ENCODE peak calls at places on chromosomes 6 and 20, in four cellular contexts. O is HCT116, U is tibial nerve, R is breast epithelium. C is an unnamed sample.
A peak's percentile ranks its signal among the peaks of the same experiment; 100 is the strongest.

GRCh38 chr20:32397567-32398084 is 39.5 kb downstream of the ASXL1 start:
- DNase-seq in U (no peak), R (no peak), O (no peak), C (no peak)

GRCh38 chr6:139539852-139540251 is 165.4 kb upstream of the CITED2 start:
- DNase-seq in R (no peak), U (no peak), O (peak; percentile 68), C (peak; percentile 87)

GRCh38 chr6:41120058-41120457 is 34.1 kb downstream of the TREML1 start:
- DNase-seq in O (no peak), U (no peak), R (no peak), C (no peak)

GRCh38 chr20:42740191-42740870 is 449.4 kb downstream of the PTPRT start:
- DNase-seq in R (peak; percentile 72), U (no peak), O (no peak), C (no peak)

GRCh38 chr6:150228067-150228733 is 85.4 kb downstream of the PPP1R14C start:
- DNase-seq in U (no peak), O (no peak), R (no peak), C (peak; percentile 42)

GRCh38 chr20:63293866-63294535 is 1.0 kb downstream of the COL20A1 start:
- DNase-seq in O (no peak), U (no peak), R (no peak), C (no peak)

GRCh38 chr20:60700728-60701127 is 551.3 kb upstream of the CDH4 start:
- DNase-seq in U (no peak), R (no peak), O (no peak), C (no peak)

GRCh38 chr6:97052152-97052787 is 127.7 kb downstream of the KLHL32 start:
- DNase-seq in R (no peak), O (no peak), U (no peak), C (no peak)

GRCh38 chr6:144350176-144350575 is 65.0 kb downstream of the UTRN start:
- DNase-seq in U (no peak), R (no peak), O (no peak), C (no peak)

GRCh38 chr20:59937150-59937549 is 3.0 kb downstream of the PPP1R3D start:
- DNase-seq in O (no peak), U (no peak), R (no peak), C (no peak)

GRCh38 chr6:55433446-55434130 is 106.3 kb downstream of the GFRAL start:
- DNase-seq in O (no peak), R (no peak), U (no peak), C (peak; percentile 7)

GRCh38 chr6:8180327-8181161 is 78.2 kb upstream of the EEF1E1 start:
- DNase-seq in U (no peak), O (no peak), R (no peak), C (peak; percentile 81)

GRCh38 chr20:45898285-45898684 is 7.2 kb downstream of the CTSA start:
- DNase-seq in U (no peak), R (no peak), O (no peak), C (no peak)

GRCh38 chr6:13762648-13763441 is 51.2 kb upstream of the RANBP9 start:
- DNase-seq in O (no peak), U (peak; percentile 36), R (peak; percentile 78), C (peak; percentile 10)

GRCh38 chr6:132054525-132054924 is 103.4 kb upstream of the CCN2 start:
- DNase-seq in O (peak; percentile 38), U (no peak), R (no peak), C (no peak)

GRCh38 chr6:32075781-32076494 is 33.2 kb downstream of the TNXB start:
- DNase-seq in R (no peak), U (no peak), O (no peak), C (no peak)

GRCh38 chr20:32205502-32206382 is 1.8 kb downstream of the PLAGL2 start:
- DNase-seq in U (no peak), R (no peak), O (no peak), C (no peak)

GRCh38 chr6:108564178-108564577 is 3.5 kb downstream of the FOXO3 start:
- DNase-seq in U (no peak), O (peak; percentile 76), R (no peak), C (peak; percentile 87)

GRCh38 chr6:167856999-167857660 is 30.4 kb downstream of the AFDN start:
- DNase-seq in R (no peak), U (no peak), O (no peak), C (no peak)

GRCh38 chr6:130574146-130574545 is 208.3 kb downstream of the TMEM200A start:
- DNase-seq in U (no peak), R (no peak), O (no peak), C (no peak)

GRCh38 chr6:108157972-108158441 is 7.8 kb upstream of the NR2E1 start:
- DNase-seq in O (no peak), U (no peak), R (no peak), C (no peak)

GRCh38 chr6:51842487-51843469 is 244.6 kb downstream of the PKHD1 start:
- DNase-seq in U (no peak), R (no peak), O (no peak), C (no peak)

GRCh38 chr20:51624157-51624731 is 81.7 kb upstream of the NFATC2 start:
- DNase-seq in O (peak; percentile 61), U (peak; percentile 53), R (no peak), C (no peak)

GRCh38 chr6:333379-334002 is 41.2 kb downstream of the DUSP22 start:
- DNase-seq in R (no peak), O (no peak), U (no peak), C (no peak)

GRCh38 chr6:170076466-170077165 is 214.3 kb downstream of the DLL1 start:
- DNase-seq in R (no peak), U (no peak), O (no peak), C (no peak)

GRCh38 chr20:43746344-43747137 is 19.7 kb upstream of the GTSF1L start:
- DNase-seq in O (no peak), U (no peak), R (no peak), C (no peak)

GRCh38 chr20:25540273-25540672 is 45.1 kb downstream of the NINL start:
- DNase-seq in U (no peak), R (no peak), O (peak; percentile 16), C (no peak)

GRCh38 chr6:10862361-10862760 is 19.5 kb downstream of the GCM2 start:
- DNase-seq in R (no peak), U (no peak), O (no peak), C (no peak)

GRCh38 chr6:130958468-130958867 is 104.6 kb downstream of the EPB41L2 start:
- DNase-seq in O (no peak), U (no peak), R (no peak), C (no peak)

GRCh38 chr20:17228624-17229061 is 1.8 kb downstream of the PCSK2 start:
- DNase-seq in U (no peak), O (no peak), R (no peak), C (no peak)

GRCh38 chr6:15082708-15083107 is 163.2 kb upstream of the JARID2 start:
- DNase-seq in O (no peak), U (no peak), R (no peak), C (no peak)

GRCh38 chr20:50582591-50583234 is 72.5 kb downstream of the PTPN1 start:
- DNase-seq in O (no peak), R (no peak), U (no peak), C (no peak)

GRCh38 chr6:52820198-52820597 is 16.6 kb upstream of the GSTA1 start:
- DNase-seq in R (no peak), U (no peak), O (no peak), C (no peak)

GRCh38 chr6:39891976-39892375 is 42.3 kb downstream of the MOCS1 start:
- DNase-seq in O (no peak), U (no peak), R (no peak), C (no peak)

GRCh38 chr6:2436391-2437154 is 191.2 kb upstream of the GMDS start:
- DNase-seq in R (no peak), O (no peak), U (no peak), C (no peak)

GRCh38 chr6:2434116-2434515 is 188.7 kb upstream of the GMDS start:
- DNase-seq in O (peak; percentile 37), U (no peak), R (peak; percentile 26), C (peak; percentile 93)

GRCh38 chr6:2432258-2432657 is 186.9 kb upstream of the GMDS start:
- DNase-seq in R (no peak), U (no peak), O (peak; percentile 26), C (peak; percentile 95)

GRCh38 chr6:2433686-2434085 is 188.3 kb upstream of the GMDS start:
- DNase-seq in R (no peak), O (no peak), U (no peak), C (peak; percentile 26)

DNA sequence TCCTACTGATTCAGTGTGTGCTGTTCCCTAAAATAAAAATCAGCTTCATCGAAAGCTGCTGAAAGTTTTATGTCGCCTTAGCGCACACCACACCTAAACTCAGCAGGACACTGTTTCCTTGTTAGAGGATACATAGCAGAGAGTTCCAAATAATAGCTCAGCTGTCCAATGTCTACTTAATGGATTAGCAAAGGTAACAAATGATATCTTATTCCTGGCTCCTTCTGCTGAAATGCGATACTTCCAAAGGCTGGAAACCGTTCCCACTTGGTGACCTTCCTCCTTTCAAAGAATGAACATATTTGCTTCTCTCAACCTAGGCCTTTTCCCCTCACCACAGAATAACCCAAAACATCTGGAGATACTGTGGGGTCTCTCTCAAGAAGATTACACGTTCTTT is 189.5 kb upstream of the GMDS start:
- DNase-seq in O (no peak), R (no peak), U (no peak), C (no peak)
- H3K4me3 ChIP-seq in O (no peak overlapping the region), R (no peak overlapping the region), U (no peak overlapping the region), C (no peak overlapping the region)

DNA sequence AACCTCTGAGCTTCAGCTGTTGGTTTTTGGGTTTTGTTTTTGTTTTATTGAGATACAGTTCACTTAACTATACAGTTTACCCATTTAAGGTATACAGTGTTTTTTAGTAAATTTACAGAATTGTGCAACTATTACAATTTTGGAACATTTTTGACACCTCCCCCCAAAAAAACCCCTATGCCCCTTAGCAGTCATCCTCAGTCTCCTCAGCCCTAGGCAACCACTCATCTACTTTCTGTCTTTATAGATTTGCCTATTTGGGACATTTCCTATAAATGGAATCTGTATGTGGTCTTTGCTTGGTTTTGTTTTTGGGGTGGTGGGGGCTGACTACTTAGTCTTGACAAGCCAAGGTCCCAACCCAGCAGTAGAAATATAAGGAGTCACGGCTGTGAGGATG is 12.5 kb downstream of the RRP36 start:
- DNase-seq in R (no peak), U (no peak), O (no peak), C (no peak)
- H3K36me3 ChIP-seq in R (peaks cover 11% of the 10 kb centered on the region), U (no peaks in the 10 kb centered on the region), O (peaks cover 26% of the 10 kb centered on the region), C (peaks cover 12% of the 10 kb centered on the region)

DNA sequence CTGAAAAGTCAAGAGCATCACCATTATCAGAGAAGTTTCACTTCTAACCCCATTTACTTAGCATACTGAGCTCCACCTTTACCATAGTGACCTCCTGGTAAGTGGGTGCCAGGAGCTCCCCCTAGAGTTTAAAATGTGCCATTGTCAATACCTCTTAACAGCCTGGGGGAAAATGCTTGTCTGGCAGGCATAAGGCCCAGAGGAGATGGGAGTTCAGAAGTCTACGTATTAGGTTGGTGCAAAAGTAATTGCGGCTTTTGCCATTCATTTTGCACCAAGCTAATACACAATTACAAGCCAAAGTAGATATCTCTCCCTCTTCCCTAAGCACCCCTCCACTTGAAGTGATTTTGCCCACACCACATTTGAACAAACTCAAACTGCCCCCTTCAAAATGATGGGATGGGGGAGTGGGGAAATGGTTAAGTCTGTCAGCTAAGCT is 919.0 kb downstream of the KIF16B start:
- DNase-seq in R (no peak), O (peak; percentile 6), U (peak; percentile 10), C (peak; percentile 19)
- H3K4me3 ChIP-seq in R (no peak overlapping the region), O (no peak overlapping the region), U (no peak overlapping the region), C (no peak overlapping the region)

GRCh38 chr20:3914446-3914845 is 25.3 kb downstream of the PANK2 start:
- DNase-seq in R (no peak), O (no peak), U (no peak), C (no peak)
- H3K36me3 ChIP-seq in R (no peaks in the 10 kb centered on the region), O (peaks cover 67% of the 10 kb centered on the region), U (peaks cover 2% of the 10 kb centered on the region), C (no peaks in the 10 kb centered on the region)

GRCh38 chr6:133837801-133838349 is 51.0 kb upstream of the TCF21 start:
- DNase-seq in O (peak; percentile 68), R (peak; percentile 42), U (peak; percentile 48), C (peak; percentile 5)
- H3K4me3 ChIP-seq in O (peak overlapping the region; percentile 40), R (peak overlapping the region; percentile 32), U (peak overlapping the region; percentile 39), C (peak overlapping the region; percentile 50)

GRCh38 chr6:35592178-35592577 is 79.5 kb upstream of the TULP1 start:
- DNase-seq in R (no peak), U (no peak), O (no peak), C (no peak)
- H3K36me3 ChIP-seq in R (no peaks in the 10 kb centered on the region), U (peaks cover 2% of the 10 kb centered on the region), O (peaks cover 4% of the 10 kb centered on the region), C (no peaks in the 10 kb centered on the region)

C was measured in kidney epithelial cell.